ENCODE peak calls at places on chromosomes 16 and 17, in seven cellular contexts. One of them, this sample, is unnamed.

GRCh38 chr16:31471241-31471874 is 594 bp upstream of the TGFB1I1 start:
- DNase-seq in MM.1S: no peak
- DNase-seq in esophagus squamous epithelium: no peak
- DNase-seq in fibroblast of lung: no peak
- DNase-seq in SJSA1: no peak
- DNase-seq in left lung: no peak
- DNase-seq in OCI-LY7: no peak
- DNase-seq in this sample: no peak

GRCh38 chr16:1335996-1336395 is 2.6 kb downstream of the BAIAP3 start:
- DNase-seq in OCI-LY7: no peak
- DNase-seq in fibroblast of lung: no peak
- DNase-seq in left lung: no peak
- DNase-seq in SJSA1: no peak
- DNase-seq in esophagus squamous epithelium: no peak
- DNase-seq in MM.1S: no peak
- DNase-seq in this sample: no peak

GRCh38 chr16:47978491-47979490 is 177.0 kb downstream of the ABCC12 start:
- DNase-seq in SJSA1: no peak
- DNase-seq in MM.1S: no peak
- DNase-seq in left lung: no peak
- DNase-seq in esophagus squamous epithelium: no peak
- DNase-seq in fibroblast of lung: no peak
- DNase-seq in OCI-LY7: no peak
- DNase-seq in this sample: no peak

GRCh38 chr16:3797904-3798811 is 80.8 kb upstream of the TRAP1 start:
- DNase-seq in MM.1S: no peak
- DNase-seq in SJSA1: no peak
- DNase-seq in esophagus squamous epithelium: no peak
- DNase-seq in OCI-LY7: no peak
- DNase-seq in fibroblast of lung: no peak
- DNase-seq in left lung: no peak
- DNase-seq in this sample: no peak

GRCh38 chr16:8893976-8894690 is 12.0 kb downstream of the LITAFD start:
- DNase-seq in SJSA1: no peak
- DNase-seq in left lung: no peak
- DNase-seq in esophagus squamous epithelium: no peak
- DNase-seq in MM.1S: no peak
- DNase-seq in fibroblast of lung: no peak
- DNase-seq in OCI-LY7: no peak
- DNase-seq in this sample: no peak

GRCh38 chr17:34254146-34254545 is 939 bp upstream of the CCL2 start:
- DNase-seq in MM.1S: no peak
- DNase-seq in left lung: no peak
- DNase-seq in OCI-LY7: no peak
- DNase-seq in SJSA1: peak; percentile 50
- DNase-seq in fibroblast of lung: peak; percentile 45
- DNase-seq in esophagus squamous epithelium: no peak
- DNase-seq in this sample: no peak

GRCh38 chr17:15655162-15655561 is 28.9 kb downstream of the TRIM16 start:
- DNase-seq in MM.1S: no peak
- DNase-seq in OCI-LY7: no peak
- DNase-seq in SJSA1: peak; percentile 69
- DNase-seq in esophagus squamous epithelium: no peak
- DNase-seq in left lung: no peak
- DNase-seq in fibroblast of lung: no peak
- DNase-seq in this sample: no peak

GRCh38 chr16:67470314-67470713 is 10.6 kb downstream of the ATP6V0D1 start:
- DNase-seq in MM.1S: no peak
- DNase-seq in left lung: peak; percentile 88
- DNase-seq in OCI-LY7: no peak
- DNase-seq in esophagus squamous epithelium: no peak
- DNase-seq in fibroblast of lung: no peak
- DNase-seq in SJSA1: no peak
- DNase-seq in this sample: peak; percentile 79

GRCh38 chr16:72467157-72467759 is 295.3 kb upstream of the PMFBP1 start:
- DNase-seq in fibroblast of lung: peak; percentile 75
- DNase-seq in left lung: no peak
- DNase-seq in esophagus squamous epithelium: no peak
- DNase-seq in OCI-LY7: peak; percentile 46
- DNase-seq in MM.1S: peak; percentile 44
- DNase-seq in SJSA1: peak; percentile 47
- DNase-seq in this sample: no peak

GRCh38 chr17:55743103-55743679 is 7.7 kb upstream of the PCTP start:
- DNase-seq in fibroblast of lung: no peak
- DNase-seq in SJSA1: no peak
- DNase-seq in left lung: peak; percentile 21
- DNase-seq in esophagus squamous epithelium: no peak
- DNase-seq in OCI-LY7: no peak
- DNase-seq in MM.1S: no peak
- DNase-seq in this sample: no peak

GRCh38 chr17:41618341-41619161 is 5.8 kb downstream of the KRT17 start:
- DNase-seq in MM.1S: no peak
- DNase-seq in esophagus squamous epithelium: no peak
- DNase-seq in left lung: no peak
- DNase-seq in OCI-LY7: no peak
- DNase-seq in SJSA1: peak; percentile 55
- DNase-seq in fibroblast of lung: no peak
- DNase-seq in this sample: no peak

GRCh38 chr17:63843387-63844292 is 1.2 kb upstream of the SMARCD2 start:
- DNase-seq in SJSA1: no peak
- DNase-seq in left lung: no peak
- DNase-seq in MM.1S: peak; percentile 91
- DNase-seq in fibroblast of lung: peak; percentile 95
- DNase-seq in OCI-LY7: peak; percentile 94
- DNase-seq in esophagus squamous epithelium: no peak
- DNase-seq in this sample: peak; percentile 88

GRCh38 chr16:9380221-9380620 is 288.8 kb downstream of the HAPSTR1 start:
- DNase-seq in MM.1S: no peak
- DNase-seq in SJSA1: no peak
- DNase-seq in OCI-LY7: no peak
- DNase-seq in esophagus squamous epithelium: no peak
- DNase-seq in fibroblast of lung: no peak
- DNase-seq in left lung: no peak
- DNase-seq in this sample: no peak

DNA sequence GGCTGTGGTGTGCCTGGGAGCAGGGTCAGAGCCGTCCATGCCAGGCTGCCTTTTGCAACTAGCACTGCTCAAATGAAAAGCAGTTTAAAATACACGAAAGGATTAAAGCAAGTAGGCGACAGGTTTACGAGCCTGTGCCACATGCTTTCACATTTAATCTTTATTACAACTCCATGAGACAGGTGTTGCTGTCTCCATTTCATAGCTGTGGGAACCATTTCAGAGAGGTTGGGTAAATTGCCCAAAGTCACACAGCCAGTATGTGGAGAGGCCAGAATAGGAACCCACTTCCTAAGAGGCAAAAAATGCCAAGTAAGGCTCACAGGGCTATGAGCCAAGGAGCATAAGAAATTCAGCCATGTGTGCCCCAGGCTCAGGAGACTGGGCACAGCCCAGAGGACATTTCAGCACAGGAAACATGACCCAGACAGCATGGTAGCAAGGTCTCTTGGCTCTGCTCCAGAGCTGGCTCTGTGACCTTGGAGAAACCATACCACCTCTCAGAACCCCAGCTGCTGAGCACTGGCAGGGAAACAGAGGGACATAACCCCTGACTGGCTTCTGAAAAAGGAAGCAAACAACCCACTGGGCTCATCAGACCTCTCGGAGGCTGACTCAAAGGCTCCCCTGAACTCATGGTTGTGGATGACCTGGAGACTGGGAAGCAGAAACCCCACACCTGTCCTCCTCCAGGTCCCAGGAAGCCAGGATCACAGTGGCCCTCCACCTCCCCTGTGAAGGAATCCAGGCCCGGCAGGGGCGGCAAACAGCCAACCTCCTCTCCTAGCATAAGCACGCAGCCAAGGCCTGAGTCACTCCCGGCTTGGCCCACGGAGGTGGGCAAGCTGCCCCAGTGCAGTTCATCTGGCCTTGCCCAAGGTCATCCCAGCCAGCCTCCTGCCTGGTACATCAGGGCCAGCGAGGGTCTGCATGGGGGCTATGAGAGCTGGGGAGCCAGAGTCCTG is 40.3 kb upstream of the MRPS23 start:
- DNase-seq in MM.1S: no peak
- DNase-seq in OCI-LY7: no peak
- DNase-seq in SJSA1: peak; percentile 76
- DNase-seq in left lung: peak; percentile 92
- DNase-seq in fibroblast of lung: peak; percentile 84
- DNase-seq in esophagus squamous epithelium: no peak
- DNase-seq in this sample: peak; percentile 87
- H3K4me1 ChIP-seq in MM.1S: no peaks in the 10 kb centered on the region
- H3K4me1 ChIP-seq in OCI-LY7: no peaks in the 10 kb centered on the region
- H3K4me1 ChIP-seq in SJSA1: peaks cover 51% of the 10 kb centered on the region
- H3K4me1 ChIP-seq in left lung: peaks cover 57% of the 10 kb centered on the region
- H3K4me1 ChIP-seq in fibroblast of lung: peaks cover 34% of the 10 kb centered on the region
- H3K4me1 ChIP-seq in esophagus squamous epithelium: peaks cover 63% of the 10 kb centered on the region
- H3K4me1 ChIP-seq in this sample: peaks cover 80% of the 10 kb centered on the region

GRCh38 chr17:32520737-32521399 is 34.1 kb downstream of the CDK5R1 start:
- DNase-seq in esophagus squamous epithelium: no peak
- DNase-seq in SJSA1: no peak
- DNase-seq in OCI-LY7: no peak
- DNase-seq in left lung: no peak
- DNase-seq in fibroblast of lung: no peak
- DNase-seq in MM.1S: no peak
- DNase-seq in this sample: peak; percentile 10
- H3K4me1 ChIP-seq in esophagus squamous epithelium: peaks cover 15% of the 10 kb centered on the region
- H3K4me1 ChIP-seq in SJSA1: peaks cover 15% of the 10 kb centered on the region
- H3K4me1 ChIP-seq in OCI-LY7: peaks cover 51% of the 10 kb centered on the region
- H3K4me1 ChIP-seq in left lung: peaks cover 17% of the 10 kb centered on the region
- H3K4me1 ChIP-seq in fibroblast of lung: peaks cover 8% of the 10 kb centered on the region
- H3K4me1 ChIP-seq in MM.1S: peaks cover 25% of the 10 kb centered on the region
- H3K4me1 ChIP-seq in this sample: peaks cover 7% of the 10 kb centered on the region

GRCh38 chr16:57636184-57636583 is 7.8 kb downstream of the ADGRG1 start:
- DNase-seq in SJSA1: no peak
- DNase-seq in esophagus squamous epithelium: no peak
- DNase-seq in fibroblast of lung: no peak
- DNase-seq in MM.1S: no peak
- DNase-seq in left lung: no peak
- DNase-seq in OCI-LY7: no peak
- DNase-seq in this sample: no peak
- H3K4me1 ChIP-seq in SJSA1: peaks cover 6% of the 10 kb centered on the region
- H3K4me1 ChIP-seq in esophagus squamous epithelium: peaks cover 37% of the 10 kb centered on the region
- H3K4me1 ChIP-seq in fibroblast of lung: peaks cover 9% of the 10 kb centered on the region
- H3K4me1 ChIP-seq in MM.1S: no peaks in the 10 kb centered on the region
- H3K4me1 ChIP-seq in left lung: peaks cover 65% of the 10 kb centered on the region
- H3K4me1 ChIP-seq in OCI-LY7: no peaks in the 10 kb centered on the region
- H3K4me1 ChIP-seq in this sample: no peaks in the 10 kb centered on the region

GRCh38 chr17:48753794-48754499 is 25.4 kb upstream of the HOXB13 start:
- DNase-seq in left lung: no peak
- DNase-seq in SJSA1: no peak
- DNase-seq in fibroblast of lung: no peak
- DNase-seq in MM.1S: no peak
- DNase-seq in OCI-LY7: no peak
- DNase-seq in esophagus squamous epithelium: no peak
- DNase-seq in this sample: no peak
- H3K4me1 ChIP-seq in left lung: peaks cover 17% of the 10 kb centered on the region
- H3K4me1 ChIP-seq in SJSA1: no peaks in the 10 kb centered on the region
- H3K4me1 ChIP-seq in fibroblast of lung: peaks cover 6% of the 10 kb centered on the region
- H3K4me1 ChIP-seq in MM.1S: no peaks in the 10 kb centered on the region
- H3K4me1 ChIP-seq in OCI-LY7: no peaks in the 10 kb centered on the region
- H3K4me1 ChIP-seq in esophagus squamous epithelium: no peaks in the 10 kb centered on the region
- H3K4me1 ChIP-seq in this sample: peaks cover 19% of the 10 kb centered on the region

GRCh38 chr17:31585280-31585630 is 193.8 kb downstream of the RAB11FIP4 start:
- DNase-seq in OCI-LY7: no peak
- DNase-seq in SJSA1: no peak
- DNase-seq in fibroblast of lung: no peak
- DNase-seq in MM.1S: no peak
- DNase-seq in left lung: no peak
- DNase-seq in esophagus squamous epithelium: no peak
- DNase-seq in this sample: no peak
- H3K4me1 ChIP-seq in OCI-LY7: no peaks in the 10 kb centered on the region
- H3K4me1 ChIP-seq in SJSA1: peaks cover 24% of the 10 kb centered on the region
- H3K4me1 ChIP-seq in fibroblast of lung: peaks cover 21% of the 10 kb centered on the region
- H3K4me1 ChIP-seq in MM.1S: peaks cover 10% of the 10 kb centered on the region
- H3K4me1 ChIP-seq in left lung: peaks cover 52% of the 10 kb centered on the region
- H3K4me1 ChIP-seq in esophagus squamous epithelium: peaks cover 36% of the 10 kb centered on the region
- H3K4me1 ChIP-seq in this sample: peaks cover 46% of the 10 kb centered on the region

DNA sequence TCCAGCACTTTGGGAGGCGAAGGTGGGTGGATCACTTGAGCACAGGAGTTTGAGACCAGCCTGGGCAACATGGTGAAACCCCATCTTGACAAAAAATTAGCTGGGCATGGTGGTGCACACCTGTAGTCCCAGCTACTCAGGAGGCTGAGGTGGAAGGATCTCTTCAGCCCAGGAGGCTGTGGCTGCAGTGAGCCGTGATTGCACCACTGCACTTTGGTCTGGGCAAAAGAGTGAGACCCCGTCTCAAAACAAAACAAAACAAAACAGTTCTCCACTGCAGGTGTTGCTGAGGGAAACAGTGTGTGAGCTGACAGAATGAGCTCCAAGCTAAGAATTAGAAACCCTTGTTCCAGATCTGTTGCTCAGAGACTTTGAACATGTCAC is 35.2 kb upstream of the TBX2 start:
- DNase-seq in MM.1S: no peak
- DNase-seq in fibroblast of lung: no peak
- DNase-seq in OCI-LY7: no peak
- DNase-seq in esophagus squamous epithelium: no peak
- DNase-seq in SJSA1: no peak
- DNase-seq in left lung: no peak
- DNase-seq in this sample: no peak
- H3K4me1 ChIP-seq in MM.1S: no peaks in the 10 kb centered on the region
- H3K4me1 ChIP-seq in fibroblast of lung: peaks cover 7% of the 10 kb centered on the region
- H3K4me1 ChIP-seq in OCI-LY7: no peaks in the 10 kb centered on the region
- H3K4me1 ChIP-seq in esophagus squamous epithelium: peaks cover 15% of the 10 kb centered on the region
- H3K4me1 ChIP-seq in SJSA1: peaks cover 3% of the 10 kb centered on the region
- H3K4me1 ChIP-seq in left lung: no peaks in the 10 kb centered on the region
- H3K4me1 ChIP-seq in this sample: no peaks in the 10 kb centered on the region